ENCODE peak calls at places on chromosome 17, in seven cellular contexts. Z is non-pigmented ciliary epithelial cell; T is EL; V is GM13976; U is NCI-H1092 treated with DMSO at 0.1 percent for 48 hours; L is choroid plexus epithelial cell; J is activated naive CD8-positive, alpha-beta T cell treated with anti-CD3 and anti-CD28 coated beads for 36 hours. N is an unnamed sample.

GRCh38 chr17:27975146-27976011 is 67.1 kb upstream of the NLK start:
- DNase-seq in L (peak), T (peak), V (no peak), J (no peak), Z (no peak), U (no peak), N (peak)

GRCh38 chr17:61223725-61224124 is 175.9 kb upstream of the TBX2 start:
- DNase-seq in J (no peak), T (no peak), Z (no peak), U (no peak), V (no peak), L (no peak), N (no peak)

GRCh38 chr17:77285594-77286390 is 145.0 kb downstream of the SEC14L1 start:
- DNase-seq in U (no peak), Z (peak), J (no peak), L (peak), T (peak), V (no peak), N (peak)

GRCh38 chr17:44932526-44933097 is 15.0 kb downstream of the KIF18B start:
- DNase-seq in U (no peak), T (no peak), J (no peak), Z (no peak), V (no peak), L (no peak), N (no peak)

GRCh38 chr17:82709024-82709675 is 7.4 kb upstream of the FN3KRP start:
- DNase-seq in J (no peak), T (no peak), Z (no peak), V (peak), L (no peak), U (no peak), N (no peak)

GRCh38 chr17:64326420-64327054 is 63.5 kb upstream of the TEX2 start:
- DNase-seq in J (no peak), L (peak), U (no peak), V (no peak), Z (no peak), T (peak), N (no peak)

GRCh38 chr17:82609655-82610054 is 38.6 kb downstream of the WDR45B start:
- DNase-seq in T (no peak), Z (no peak), J (no peak), L (no peak), U (no peak), V (no peak), N (no peak)

GRCh38 chr17:74213897-74214386 is 571 bp downstream of the TTYH2 start:
- DNase-seq in L (no peak), Z (no peak), V (no peak), J (no peak), T (no peak), U (no peak), N (peak)

GRCh38 chr17:78235885-78236284 is 4.5 kb downstream of the TMEM235 start:
- DNase-seq in T (no peak), Z (no peak), L (no peak), J (no peak), U (no peak), V (no peak), N (no peak)

GRCh38 chr17:3796110-3796821 is 4.7 kb downstream of the ITGAE start:
- DNase-seq in Z (no peak), T (no peak), L (no peak), V (peak), J (peak), U (no peak), N (no peak)

GRCh38 chr17:16486373-16487250 is 5.4 kb downstream of the LRRC75A start:
- DNase-seq in L (peak), V (no peak), T (peak), Z (peak), J (no peak), U (peak), N (peak)

GRCh38 chr17:7844292-7845154 is 10.3 kb upstream of the TMEM88 start:
- DNase-seq in J (peak), L (peak), U (peak), Z (peak), V (peak), T (peak), N (peak)

GRCh38 chr17:43713494-43714162 is 45.0 kb downstream of the SOST start:
- DNase-seq in L (peak), Z (no peak), T (peak), J (peak), V (peak), U (no peak), N (peak)

GRCh38 chr17:17810374-17811248 is 26.2 kb downstream of the SREBF1 start:
- DNase-seq in J (no peak), Z (no peak), V (no peak), L (peak), U (no peak), T (no peak), N (no peak)

GRCh38 chr17:44398692-44399691 is 9.5 kb upstream of the ITGA2B start:
- DNase-seq in L (no peak), U (no peak), J (no peak), Z (no peak), T (no peak), V (no peak), N (no peak)

GRCh38 chr17:77457572-77458201 is 316.9 kb downstream of the SEC14L1 start:
- DNase-seq in T (no peak), U (no peak), V (no peak), L (no peak), J (no peak), Z (no peak), N (no peak)

GRCh38 chr17:17356149-17356930 is 53.2 kb downstream of the NT5M start:
- DNase-seq in V (peak), J (peak), U (peak), L (peak), T (peak), Z (peak), N (peak)

GRCh38 chr17:35764123-35764991 is 3.7 kb downstream of the C17orf50 start:
- DNase-seq in U (peak), J (peak), L (peak), Z (no peak), T (peak), V (peak), N (peak)

GRCh38 chr17:42431758-42432161 is 8.7 kb upstream of the CAVIN1 start:
- DNase-seq in V (no peak), U (no peak), T (no peak), J (no peak), Z (no peak), L (peak), N (peak)

GRCh38 chr17:61635913-61636432 is 45.0 kb upstream of the NACA2 start:
- DNase-seq in V (peak), L (peak), J (peak), T (peak), U (peak), Z (peak), N (peak)

GRCh38 chr17:21686165-21687015 is 5.9 kb upstream of the KCNJ18 start:
- DNase-seq in Z (no peak), V (no peak), L (no peak), T (no peak), J (no peak), U (no peak), N (no peak)

GRCh38 chr17:57468932-57469775 is 212.8 kb downstream of the MSI2 start:
- DNase-seq in T (no peak), Z (no peak), U (peak), L (no peak), V (peak), J (no peak), N (peak)

N was measured in NCI-H69.